ENCODE peak calls at places on chromosomes 6 and 20, in nine cellular contexts. I is IMR-90; C is CD8-positive, alpha-beta T cell; N is RWPE1; K is BJ; V is brain microvascular endothelial cell; M is foreskin fibroblast; L is fibroblast of mammary gland; E is colonic mucosa. Y is an unnamed sample.

GRCh38 chr6:4786936-4787504 is 10.8 kb downstream of the CDYL start:
- DNase-seq in I (no peak), C (no peak), N (no peak), K (no peak), V (no peak), M (no peak), L (no peak), E (no peak), Y (no peak)

GRCh38 chr6:73263570-73263909 is 544 bp upstream of the KHDC1 start:
- DNase-seq in I (no peak), C (no peak), N (no peak), K (no peak), V (no peak), M (peak), L (no peak), E (no peak), Y (no peak)

GRCh38 chr6:10401004-10401536 is 13.8 kb downstream of the TFAP2A start:
- DNase-seq in I (no peak), C (no peak), N (no peak), K (no peak), V (no peak), M (peak), L (no peak), E (no peak), Y (no peak)

GRCh38 chr6:15504581-15505350 is 158.1 kb downstream of the DTNBP1 start:
- DNase-seq in I (peak), C (no peak), N (peak), K (peak), V (peak), M (peak), L (peak), E (peak), Y (peak)

GRCh38 chr6:157541618-157542404 is 160.8 kb downstream of the ZDHHC14 start:
- DNase-seq in I (peak), C (no peak), N (no peak), K (no peak), V (no peak), M (no peak), L (no peak), E (no peak), Y (no peak)

GRCh38 chr20:45312241-45312640 is 4.1 kb upstream of the MATN4 start:
- DNase-seq in I (no peak), C (no peak), N (no peak), K (no peak), V (no peak), M (no peak), L (no peak), E (no peak), Y (no peak)

GRCh38 chr6:83071707-83072106 is 4.2 kb downstream of the DOP1A start:
- DNase-seq in I (no peak), C (no peak), N (peak), K (no peak), V (no peak), M (no peak), L (peak), E (no peak), Y (no peak)

GRCh38 chr6:34531580-34532201 is 24.4 kb downstream of the SPDEF start:
- DNase-seq in I (peak), C (no peak), N (no peak), K (no peak), V (peak), M (peak), L (peak), E (no peak), Y (no peak)

GRCh38 chr6:26031595-26032386 is 55.4 kb upstream of the HFE start:
- DNase-seq in I (peak), C (peak), N (peak), K (peak), V (peak), M (peak), L (peak), E (peak), Y (peak)
- TF ChIP-seq CTCF in I (peak), C (no peak), N (no peak), K (peak), V (peak), M (peak), L (no peak), E (no peak), Y (peak)

GRCh38 chr20:35563834-35564233 is 22.0 kb downstream of the ERGIC3 start:
- DNase-seq in I (no peak), C (no peak), N (no peak), K (no peak), V (no peak), M (no peak), L (no peak), E (no peak), Y (no peak)

GRCh38 chr20:35564905-35565304 is 23.0 kb downstream of the ERGIC3 start:
- DNase-seq in I (no peak), C (no peak), N (no peak), K (no peak), V (no peak), M (no peak), L (no peak), E (no peak), Y (no peak)

GRCh38 chr20:35571566-35571965 is 29.7 kb downstream of the ERGIC3 start:
- DNase-seq in I (no peak), C (no peak), N (no peak), K (no peak), V (no peak), M (no peak), L (no peak), E (no peak), Y (no peak)

GRCh38 chr20:35572838-35573237 is 31.0 kb downstream of the ERGIC3 start:
- DNase-seq in I (no peak), C (no peak), N (no peak), K (no peak), V (no peak), M (no peak), L (no peak), E (no peak), Y (no peak)

GRCh38 chr20:35568645-35569044 is 26.8 kb downstream of the ERGIC3 start:
- DNase-seq in I (no peak), C (no peak), N (peak), K (no peak), V (no peak), M (no peak), L (no peak), E (no peak), Y (no peak)
- TF ChIP-seq CTCF in I (peak), C (no peak), N (peak), K (no peak), V (peak), M (peak), L (peak), E (no peak), Y (peak)

GRCh38 chr20:54382419-54382818 is 93.0 kb upstream of the DOK5 start:
- DNase-seq in I (no peak), C (no peak), N (no peak), K (no peak), V (no peak), M (no peak), L (no peak), E (no peak), Y (no peak)

GRCh38 chr20:54377992-54378773 is 97.2 kb upstream of the DOK5 start:
- DNase-seq in I (no peak), C (no peak), N (no peak), K (no peak), V (no peak), M (no peak), L (no peak), E (no peak), Y (no peak)

GRCh38 chr20:54379893-54380292 is 95.5 kb upstream of the DOK5 start:
- DNase-seq in I (no peak), C (no peak), N (no peak), K (no peak), V (no peak), M (no peak), L (no peak), E (no peak), Y (no peak)
- TF ChIP-seq CTCF in I (no peak), C (no peak), N (no peak), K (no peak), V (no peak), M (no peak), L (no peak), E (no peak), Y (no peak)

GRCh38 chr20:44247676-44248419 is 740 bp downstream of the GDAP1L1 start:
- DNase-seq in I (peak), C (no peak), N (peak), K (no peak), V (peak), M (peak), L (peak), E (no peak), Y (peak)
- TF ChIP-seq CTCF in I (peak), C (no peak), N (no peak), K (peak), V (peak), M (peak), L (peak), E (no peak), Y (peak)

DNA sequence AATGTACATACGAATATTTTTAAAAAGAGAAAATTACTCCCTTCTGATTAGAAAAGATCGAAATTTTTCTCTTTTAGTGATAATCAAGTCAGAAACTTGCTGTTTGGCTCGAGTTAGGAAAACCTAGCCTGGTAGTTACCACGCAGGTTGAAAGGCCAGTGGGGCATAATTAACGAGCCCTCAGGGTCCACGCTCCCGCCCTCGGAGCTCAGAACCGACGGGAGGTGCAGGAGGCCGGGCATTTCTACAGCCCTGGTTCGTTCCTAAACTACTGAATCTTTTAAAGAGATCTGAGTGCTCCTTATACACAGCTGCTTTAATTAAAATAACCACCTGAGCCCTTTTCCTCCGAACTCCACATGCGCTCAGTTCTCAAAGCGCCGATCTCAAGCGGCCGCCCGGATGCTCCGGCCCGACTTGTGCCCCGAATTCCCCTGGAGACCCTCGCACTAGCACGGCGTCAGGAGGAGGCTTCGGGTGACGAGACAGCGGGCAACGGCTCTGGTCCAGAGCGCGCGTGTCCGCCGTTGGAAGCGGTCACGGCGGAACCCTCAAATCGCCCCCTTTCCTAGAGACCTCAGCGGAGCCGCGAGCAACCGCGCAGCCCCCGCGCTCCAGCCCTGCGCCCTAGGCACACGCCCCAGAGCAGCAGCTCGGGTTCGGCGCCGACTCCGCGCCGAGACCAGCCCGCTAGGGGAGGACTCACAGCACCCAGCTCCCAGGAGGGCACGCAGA is 444 bp downstream of the WDR27 start:
- DNase-seq in I (no peak), C (no peak), N (no peak), K (no peak), V (no peak), M (no peak), L (no peak), E (peak), Y (no peak)
- TF ChIP-seq CTCF in I (no peak), C (no peak), N (no peak), K (no peak), V (no peak), M (no peak), L (no peak), E (no peak), Y (no peak)

Y was measured in HFFc6.